ENCODE peak calls at places on chromosomes 16 and 17, in six cellular contexts. W is cardiac fibroblast; T is stimulated activated CD8-positive, alpha-beta memory T cell treated with anti-CD3 and anti-CD28 coated beads, Interleukin-12 subunit alpha, Interleukin-12 subunit beta, amount 100 ng/mL, for 4 hours; L is nephron progenitor cell; D is neuronal stem cell; F is HTR-8/SVneo. Y is an unnamed sample.

GRCh38 chr16:82945420-82946096 is 318.8 kb downstream of the CDH13 start:
- DNase-seq in T (no peak), F (no peak), L (no peak), D (no peak), W (no peak), Y (no peak)

GRCh38 chr17:9670596-9670995 is 25.3 kb downstream of the USP43 start:
- DNase-seq in W (no peak), D (no peak), L (no peak), T (no peak), F (no peak), Y (no peak)

GRCh38 chr16:57977418-57978069 is 6.6 kb upstream of the CNGB1 start:
- DNase-seq in L (no peak), T (no peak), F (no peak), W (no peak), D (no peak), Y (no peak)

GRCh38 chr17:77846531-77847085 is 111.9 kb upstream of the TNRC6C start:
- DNase-seq in T (no peak), L (no peak), F (no peak), D (no peak), W (no peak), Y (no peak)

GRCh38 chr16:27049117-27049516 is 17.6 kb upstream of the C16orf82 start:
- DNase-seq in D (no peak), L (no peak), F (no peak), T (no peak), W (no peak), Y (no peak)

GRCh38 chr16:31273676-31274075 is 13.9 kb downstream of the ITGAM start:
- DNase-seq in D (no peak), T (no peak), W (no peak), L (no peak), F (no peak), Y (peak; percentile 99)

GRCh38 chr17:44906987-44907681 is 7.9 kb upstream of the EFTUD2 start:
- DNase-seq in W (peak; percentile 24), T (no peak), F (no peak), D (no peak), L (no peak), Y (no peak)

GRCh38 chr17:50889528-50890118 is 23.5 kb upstream of the TOB1 start:
- DNase-seq in W (no peak), D (no peak), F (no peak), T (no peak), L (no peak), Y (no peak)

GRCh38 chr16:27403601-27403992 is 1.6 kb downstream of the IL21R start:
- DNase-seq in D (no peak), T (no peak), F (no peak), W (no peak), L (no peak), Y (no peak)

GRCh38 chr16:81415757-81416156 is 28.9 kb upstream of the CMIP start:
- DNase-seq in F (no peak), W (no peak), D (peak; percentile 57), L (peak; percentile 31), T (no peak), Y (peak; percentile 34)

GRCh38 chr16:1800703-1801102 is 7.2 kb upstream of the IGFALS start:
- DNase-seq in L (no peak), T (no peak), D (no peak), W (no peak), F (no peak), Y (no peak)

GRCh38 chr17:75487351-75488070 is 27.8 kb downstream of the CASKIN2 start:
- DNase-seq in D (no peak), W (peak; percentile 30), T (peak; percentile 25), L (no peak), F (no peak), Y (peak; percentile 62)

GRCh38 chr17:72244494-72244893 is 123.7 kb downstream of the SOX9 start:
- DNase-seq in L (no peak), T (no peak), F (peak; percentile 53), W (peak; percentile 25), D (no peak), Y (no peak)

GRCh38 chr17:7356072-7356549 is 1.2 kb downstream of the TMEM95 start:
- DNase-seq in F (peak; percentile 80), L (peak; percentile 88), W (peak; percentile 78), T (peak; percentile 66), D (peak; percentile 76), Y (peak; percentile 82)

GRCh38 chr17:57675988-57676387 is 69.1 kb downstream of the CCDC182 start:
- DNase-seq in W (no peak), F (no peak), D (no peak), T (no peak), L (no peak), Y (no peak)

GRCh38 chr17:32914181-32914580 is 13.8 kb upstream of the TMEM98 start:
- DNase-seq in W (no peak), T (no peak), L (no peak), F (no peak), D (no peak), Y (no peak)

GRCh38 chr17:67475161-67475887 is 98.2 kb downstream of the PITPNC1 start:
- DNase-seq in D (no peak), T (peak; percentile 70), L (peak; percentile 65), F (peak; percentile 82), W (peak; percentile 83), Y (peak; percentile 97)